ENCODE peak calls at places on chromosomes 16 and 17, in ten cellular contexts. D, Y, L, E, H, I, P, J, U and B are unnamed samples.

GRCh38 chr16:71700822-71701221 is 23.7 kb downstream of the PHLPP2 start:
- DNase-seq in I (no peak), E (no peak), L (no peak), U (no peak), H (no peak), D (no peak), Y (no peak), J (no peak), P (no peak), B (no peak)

GRCh38 chr16:51382940-51383339 is 231.9 kb upstream of the SALL1 start:
- DNase-seq in Y (no peak), I (no peak), L (no peak), H (no peak), U (no peak), E (no peak), D (no peak), J (no peak), P (no peak), B (no peak)

GRCh38 chr17:82400830-82401229 is 17.3 kb upstream of the HEXD start:
- DNase-seq in L (no peak), E (no peak), Y (peak; percentile 17), D (no peak), U (no peak), P (peak; percentile 42), J (peak; percentile 72), H (no peak), I (no peak), B (no peak)

GRCh38 chr17:60231691-60232090 is 81.9 kb downstream of the CA4 start:
- DNase-seq in Y (no peak), H (peak; percentile 47), E (no peak), L (no peak), I (no peak), U (no peak), J (peak; percentile 46), P (no peak), D (no peak), B (no peak)

GRCh38 chr16:57128787-57129389 is 36.5 kb downstream of the CPNE2 start:
- DNase-seq in Y (peak; percentile 30), D (no peak), J (no peak), E (no peak), H (no peak), L (no peak), P (peak; percentile 33), U (no peak), I (no peak), B (no peak)

GRCh38 chr16:21277045-21277926 is 804 bp downstream of the CRYM start:
- DNase-seq in U (no peak), L (no peak), I (no peak), H (no peak), J (no peak), E (no peak), Y (no peak), D (no peak), P (no peak), B (no peak)

GRCh38 chr17:27807567-27808470 is 7.5 kb upstream of the NOS2 start:
- DNase-seq in D (peak; percentile 22), E (no peak), J (no peak), H (no peak), P (peak; percentile 42), L (no peak), Y (peak; percentile 45), U (no peak), I (no peak), B (no peak)

GRCh38 chr16:77450790-77451487 is 16.1 kb upstream of the ADAMTS18 start:
- DNase-seq in H (no peak), I (no peak), E (no peak), P (no peak), L (no peak), J (no peak), Y (no peak), D (no peak), U (no peak), B (no peak)

GRCh38 chr17:15361151-15361550 is 19.8 kb upstream of the TEKT3 start:
- DNase-seq in Y (no peak), P (no peak), I (no peak), D (no peak), E (no peak), J (no peak), L (no peak), H (no peak), U (no peak), B (no peak)

GRCh38 chr16:59886021-59886420 is 1151.9 kb upstream of the GOT2 start:
- DNase-seq in P (no peak), H (peak; percentile 25), E (peak; percentile 61), I (peak; percentile 73), Y (no peak), J (peak; percentile 67), L (no peak), D (peak; percentile 41), U (no peak), B (peak; percentile 30)

GRCh38 chr17:76000755-76001521 is at the start of gene CDK3:
- DNase-seq in L (no peak), I (no peak), Y (no peak), P (no peak), H (no peak), U (no peak), J (no peak), E (no peak), D (no peak), B (no peak)

GRCh38 chr17:77493238-77493812 is 352.6 kb downstream of the SEC14L1 start:
- DNase-seq in D (no peak), J (no peak), E (no peak), Y (no peak), L (no peak), H (no peak), U (peak; percentile 33), I (no peak), P (no peak), B (no peak)

GRCh38 chr16:17527538-17527937 is 56.8 kb upstream of the XYLT1 start:
- DNase-seq in U (no peak), E (no peak), I (no peak), L (no peak), H (no peak), J (no peak), Y (no peak), D (no peak), P (no peak), B (no peak)

GRCh38 chr17:67477687-67478086 is 100.6 kb downstream of the PITPNC1 start:
- DNase-seq in P (peak; percentile 55), J (peak; percentile 33), I (no peak), D (no peak), U (no peak), L (no peak), Y (peak; percentile 44), E (no peak), H (peak; percentile 23), B (no peak)